ENCODE peak calls at places on chromosomes 13 and 19, in seven cellular contexts. J is CD4-positive, alpha-beta T cell; V is hippocampal formation; Q is anterior cingulate cortex; K is adrenal gland; S is activated CD8-positive, alpha-beta memory T cell treated with anti-CD3 and anti-CD28 coated beads for 4 hours; Z is stimulated activated CD4-positive, alpha-beta T cell treated with anti-CD3 and anti-CD28 coated beads, Interleukin-4, amount 100 ng/mL, for 48 hours. D is an unnamed sample.

GRCh38 chr19:11094520-11094894 is 5.2 kb downstream of the LDLR start:
- DNase-seq in J (no peak), V (no peak), Q (no peak), K (no peak), S (no peak), Z (no peak), D (no peak)

GRCh38 chr13:85589021-85589420 is 210.2 kb downstream of the SLITRK6 start:
- DNase-seq in J (no peak), V (no peak), Q (no peak), K (no peak), S (no peak), Z (no peak), D (no peak)

GRCh38 chr13:32056316-32056715 is 24.7 kb downstream of the FRY start:
- DNase-seq in J (no peak), V (no peak), Q (no peak), K (no peak), S (no peak), Z (no peak), D (no peak)

GRCh38 chr13:83666126-83666525 is 216.1 kb downstream of the SLITRK1 start:
- DNase-seq in J (no peak), V (no peak), Q (no peak), K (no peak), S (no peak), Z (no peak), D (no peak)

GRCh38 chr19:3443840-3444694 is 36.3 kb downstream of the SMIM24 start:
- DNase-seq in J (no peak), V (no peak), Q (no peak), K (no peak), S (no peak), Z (no peak), D (no peak)

GRCh38 chr13:98476106-98476505 is 100.8 kb downstream of the STK24 start:
- DNase-seq in J (peak), V (no peak), Q (no peak), K (no peak), S (peak), Z (peak), D (no peak)

GRCh38 chr13:104799152-104799551 is 1732.9 kb upstream of the SLC10A2 start:
- DNase-seq in J (no peak), V (no peak), Q (no peak), K (no peak), S (no peak), Z (no peak), D (no peak)

GRCh38 chr19:53432088-53432661 is 391 bp downstream of the ZNF761 start:
- DNase-seq in J (no peak), V (no peak), Q (peak), K (peak), S (no peak), Z (peak), D (no peak)

GRCh38 chr19:16537111-16537510 is 5.1 kb downstream of the CHERP start:
- DNase-seq in J (no peak), V (no peak), Q (no peak), K (no peak), S (no peak), Z (no peak), D (no peak)

GRCh38 chr19:55549500-55550320 is 4.4 kb upstream of the SBK3 start:
- DNase-seq in J (no peak), V (no peak), Q (no peak), K (no peak), S (no peak), Z (no peak), D (peak)

GRCh38 chr13:54210397-54211050 is 1181.9 kb downstream of the OLFM4 start:
- DNase-seq in J (no peak), V (no peak), Q (no peak), K (no peak), S (no peak), Z (no peak), D (no peak)

GRCh38 chr13:45875951-45876350 is 24.4 kb upstream of the SIAH3 start:
- DNase-seq in J (no peak), V (no peak), Q (no peak), K (no peak), S (no peak), Z (no peak), D (no peak)

D was measured in HuH-7.5.